ENCODE peak calls at places on chromosomes 1 and 21, in four cellular contexts. G is GM23338, L is HCT116, V is keratinocyte. S is an unnamed sample. For H3K79me2, the result is how much of the 10 kb centered on the place peaks cover.

GRCh38 chr21:23963454-23963853 is 1643.8 kb downstream of the MRPL39 start:
- DNase-seq in G (no peak), L (no peak), V (no peak), S (no peak)

GRCh38 chr1:74729741-74730478 is 2.9 kb downstream of the CRYZ start:
- DNase-seq in G (no peak), L (peak), V (peak), S (no peak)

GRCh38 chr1:181545385-181545784 is 62.1 kb downstream of the CACNA1E start:
- DNase-seq in G (no peak), L (no peak), V (no peak), S (no peak)

GRCh38 chr1:91885331-91885715 is 628 bp downstream of the TGFBR3 start:
- DNase-seq in G (peak), L (no peak), V (no peak), S (no peak)

GRCh38 chr1:111990878-111991760 is 1.7 kb upstream of the KCND3 start:
- DNase-seq in G (peak), L (peak), V (no peak), S (peak)

GRCh38 chr1:62439652-62440371 is 3.0 kb downstream of the USP1 start:
- DNase-seq in G (no peak), L (no peak), V (no peak), S (no peak)

GRCh38 chr1:227170361-227171166 is 147.7 kb downstream of the CDC42BPA start:
- DNase-seq in G (no peak), L (no peak), V (no peak), S (no peak)

GRCh38 chr21:44865561-44866280 is 7.8 kb downstream of the PTTG1IP start:
- DNase-seq in G (no peak), L (no peak), V (no peak), S (no peak)

GRCh38 chr1:97904528-97904927 is 16.3 kb downstream of the DPYD start:
- DNase-seq in G (no peak), L (no peak), V (no peak), S (peak)

GRCh38 chr21:44724166-44724565 is 12.8 kb upstream of the TSPEAR start:
- DNase-seq in G (no peak), L (no peak), V (no peak), S (no peak)

GRCh38 chr1:97824644-97825043 is 96.2 kb downstream of the DPYD start:
- DNase-seq in G (no peak), L (no peak), V (no peak), S (no peak)

GRCh38 chr1:200180821-200181220 is 153.3 kb downstream of the NR5A2 start:
- DNase-seq in G (no peak), L (peak), V (no peak), S (no peak)

GRCh38 chr1:193406901-193407300 is 220.5 kb upstream of the B3GALT2 start:
- DNase-seq in G (peak), L (peak), V (no peak), S (no peak)

GRCh38 chr1:229093546-229094336 is 177.2 kb upstream of the RAB4A start:
- DNase-seq in G (peak), L (peak), V (no peak), S (peak)

GRCh38 chr1:222887127-222887461 is 72.3 kb downstream of the DISP1 start:
- DNase-seq in G (no peak), L (no peak), V (no peak), S (no peak)

GRCh38 chr1:235101558-235102258 is 26.9 kb downstream of the TOMM20 start:
- DNase-seq in G (no peak), L (no peak), V (no peak), S (no peak)

GRCh38 chr1:93616996-93617669 is 64.5 kb downstream of the BCAR3 start:
- DNase-seq in G (no peak), L (no peak), V (no peak), S (peak)

GRCh38 chr1:93617670-93618488 is 63.8 kb downstream of the BCAR3 start:
- DNase-seq in G (no peak), L (no peak), V (no peak), S (peak)

GRCh38 chr1:93615201-93616150 is 66.2 kb downstream of the BCAR3 start:
- DNase-seq in G (peak), L (no peak), V (no peak), S (peak)

GRCh38 chr1:93614550-93615200 is 67.0 kb downstream of the BCAR3 start:
- DNase-seq in G (no peak), L (no peak), V (no peak), S (no peak)

GRCh38 chr1:93616221-93616995 is 65.2 kb downstream of the BCAR3 start:
- DNase-seq in G (no peak), L (no peak), V (no peak), S (no peak)
- H3K79me2 ChIP-seq in G (under half), L (half or more), V (half or more), S (half or more)

DNA sequence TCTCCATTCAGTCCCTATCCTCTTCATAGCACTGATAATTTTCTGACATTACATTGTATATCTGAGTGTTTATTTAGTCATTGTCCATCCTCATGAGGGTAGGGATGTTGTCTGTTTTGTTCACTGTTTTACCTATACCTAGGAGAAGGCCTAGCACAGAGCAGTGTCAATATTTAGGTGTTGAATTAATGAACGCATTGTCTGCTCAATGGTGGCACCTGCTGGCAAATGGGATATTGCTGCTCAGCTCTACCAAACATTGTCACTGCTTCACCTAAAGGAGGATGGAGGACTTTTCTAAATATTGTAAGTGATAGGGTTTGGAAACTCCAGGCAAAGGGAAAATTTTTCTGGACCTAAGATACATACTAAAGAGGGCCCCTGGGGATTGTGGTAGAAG is 243.9 kb downstream of the RRAGC start:
- DNase-seq in G (no peak), L (no peak), V (no peak), S (no peak)
- TF ChIP-seq CTCF in G (peak), L (peak), V (peak), S (no peak)

GRCh38 chr1:51693420-51694144 is 76.7 kb downstream of the OSBPL9 start:
- DNase-seq in G (no peak), L (no peak), V (no peak), S (peak)

GRCh38 chr1:51691920-51692319 is 75.0 kb downstream of the OSBPL9 start:
- DNase-seq in G (no peak), L (no peak), V (no peak), S (no peak)

GRCh38 chr1:51699376-51699775 is 82.5 kb downstream of the OSBPL9 start:
- DNase-seq in G (no peak), L (no peak), V (no peak), S (no peak)

DNA sequence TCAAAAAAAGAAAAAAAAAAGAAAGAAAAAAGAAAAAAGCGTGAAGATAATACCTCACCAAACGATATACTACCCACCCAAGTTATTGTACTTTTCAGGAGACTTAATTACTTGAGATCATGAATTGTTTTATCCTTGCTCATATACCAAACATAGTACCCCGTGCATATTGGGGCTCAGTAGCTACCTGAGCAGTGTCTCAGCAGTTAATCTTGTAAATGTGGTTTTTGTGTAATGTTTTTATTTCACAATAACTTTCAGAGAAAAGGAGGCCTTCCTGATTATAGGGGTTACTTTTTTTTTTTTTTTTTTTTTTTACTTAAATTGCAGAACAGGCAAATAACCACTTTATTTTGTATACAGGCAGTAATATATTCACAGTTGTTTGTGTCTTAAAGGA is 80.3 kb downstream of the OSBPL9 start:
- DNase-seq in G (no peak), L (no peak), V (no peak), S (no peak)
- H3K79me2 ChIP-seq in G (under half), L (under half), V (under half), S (half or more)

GRCh38 chr1:25523512-25523911 is 19.9 kb upstream of the LDLRAP1 start:
- DNase-seq in G (peak), L (no peak), V (no peak), S (no peak)
- TF ChIP-seq CTCF in G (peak), L (peak), V (peak), S (peak)

GRCh38 chr1:69191280-69191679 is 376.4 kb upstream of the LRRC7 start:
- DNase-seq in G (no peak), L (no peak), V (no peak), S (no peak)

GRCh38 chr1:69180358-69180757 is 387.4 kb upstream of the LRRC7 start:
- DNase-seq in G (no peak), L (no peak), V (no peak), S (no peak)

GRCh38 chr1:69185378-69185777 is 382.3 kb upstream of the LRRC7 start:
- DNase-seq in G (no peak), L (no peak), V (no peak), S (no peak)
- H3K79me2 ChIP-seq in G (under half), L (under half), V (under half), S (under half)

GRCh38 chr1:173364827-173365226 is 112.3 kb upstream of the PRDX6 start:
- DNase-seq in G (peak), L (no peak), V (no peak), S (no peak)
- TF ChIP-seq CTCF in G (no peak), L (no peak), V (no peak), S (no peak)

S was measured in PC-9.